ENCODE peak calls at places on chromosomes 2 and 18, in four cellular contexts. M, J, G and W are unnamed samples.

GRCh38 chr2:205130111-205130829 is 552.0 kb upstream of the NRP2 start:
- DNase-seq in M (no peak), J (no peak), G (no peak), W (no peak)

GRCh38 chr2:157840568-157841156 is 35.5 kb downstream of the ACVR1 start:
- DNase-seq in M (no peak), J (peak; percentile 36), G (no peak), W (no peak)

GRCh38 chr2:71327916-71328315 is 3.7 kb upstream of the ZNF638 start:
- DNase-seq in M (no peak), J (peak; percentile 47), G (no peak), W (no peak)

GRCh38 chr2:36301843-36302242 is 53.7 kb upstream of the CRIM1 start:
- DNase-seq in M (no peak), J (no peak), G (no peak), W (no peak)

GRCh38 chr18:23237524-23238151 is 102.4 kb downstream of the CABLES1 start:
- DNase-seq in M (peak; percentile 93), J (peak; percentile 86), G (peak; percentile 42), W (no peak)

GRCh38 chr18:50662177-50662576 is 102.3 kb downstream of the MAPK4 start:
- DNase-seq in M (peak; percentile 17), J (no peak), G (no peak), W (no peak)

GRCh38 chr2:95158891-95159619 is 593 bp downstream of the ZNF514 start:
- DNase-seq in M (peak; percentile 8), J (peak; percentile 42), G (peak; percentile 37), W (peak; percentile 40)

GRCh38 chr18:45014047-45014501 is 333.4 kb downstream of the SETBP1 start:
- DNase-seq in M (no peak), J (peak; percentile 60), G (no peak), W (no peak)

GRCh38 chr2:190344275-190344827 is 962 bp downstream of the INPP1 start:
- DNase-seq in M (peak; percentile 23), J (no peak), G (no peak), W (no peak)

GRCh38 chr18:50306944-50307343 is 19.5 kb upstream of the CXXC1 start:
- DNase-seq in M (no peak), J (no peak), G (no peak), W (no peak)

GRCh38 chr2:172358784-172359556 is 68.4 kb upstream of the ITGA6 start:
- DNase-seq in M (no peak), J (no peak), G (no peak), W (no peak)

GRCh38 chr2:29397039-29397438 is 281.8 kb downstream of the CLIP4 start:
- DNase-seq in M (no peak), J (no peak), G (no peak), W (no peak)

GRCh38 chr2:128319773-128320608 is 1.3 kb upstream of the HS6ST1 start:
- DNase-seq in M (no peak), J (peak; percentile 38), G (no peak), W (peak; percentile 40)

GRCh38 chr2:234558642-234559041 is 61.8 kb upstream of the ARL4C start:
- DNase-seq in M (no peak), J (no peak), G (no peak), W (no peak)

GRCh38 chr2:190649798-190650390 is 1.0 kb downstream of the NAB1 start:
- DNase-seq in M (peak; percentile 18), J (no peak), G (no peak), W (no peak)

GRCh38 chr2:70328921-70329561 is 27.2 kb upstream of the FAM136A start:
- DNase-seq in M (no peak), J (peak; percentile 59), G (no peak), W (no peak)

GRCh38 chr18:79611040-79611681 is 68.4 kb upstream of the CTDP1 start:
- DNase-seq in M (no peak), J (no peak), G (no peak), W (no peak)

DNA sequence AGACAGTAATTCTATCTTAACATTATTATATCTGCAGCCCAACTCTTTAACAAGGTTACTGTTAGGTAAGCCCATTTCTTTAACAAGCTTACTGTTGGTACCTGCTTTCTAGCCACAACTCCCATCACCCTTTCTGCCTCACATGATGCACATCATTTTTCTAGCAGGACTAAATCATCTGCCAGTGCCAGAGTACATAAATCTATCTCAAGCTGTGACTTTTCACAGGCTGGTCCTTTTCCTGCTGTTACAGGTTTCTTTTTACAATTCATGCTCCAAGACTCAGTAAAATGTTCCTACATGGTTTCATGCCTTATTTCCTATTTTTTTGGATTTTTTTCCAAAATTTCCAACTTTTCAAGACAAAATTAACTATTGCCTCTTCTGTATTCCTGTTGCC is 30.4 kb upstream of the ZC3H15 start:
- DNase-seq in M (no peak), J (no peak), G (no peak), W (no peak)
- TF ChIP-seq CTCF in M (no peak), J (no peak), G (no peak), W (no peak)

GRCh38 chr18:33647365-33647764 is 69.3 kb downstream of the ASXL3 start:
- DNase-seq in M (no peak), J (no peak), G (no peak), W (no peak)
- TF ChIP-seq CTCF in M (no peak), J (no peak), G (no peak), W (no peak)

GRCh38 chr2:74836675-74837401 is 2.9 kb downstream of the HK2 start:
- DNase-seq in M (no peak), J (peak; percentile 67), G (no peak), W (no peak)
- TF ChIP-seq CTCF in M (peak; percentile 26), J (peak; percentile 6), G (peak; percentile 38), W (peak; percentile 33)

DNA sequence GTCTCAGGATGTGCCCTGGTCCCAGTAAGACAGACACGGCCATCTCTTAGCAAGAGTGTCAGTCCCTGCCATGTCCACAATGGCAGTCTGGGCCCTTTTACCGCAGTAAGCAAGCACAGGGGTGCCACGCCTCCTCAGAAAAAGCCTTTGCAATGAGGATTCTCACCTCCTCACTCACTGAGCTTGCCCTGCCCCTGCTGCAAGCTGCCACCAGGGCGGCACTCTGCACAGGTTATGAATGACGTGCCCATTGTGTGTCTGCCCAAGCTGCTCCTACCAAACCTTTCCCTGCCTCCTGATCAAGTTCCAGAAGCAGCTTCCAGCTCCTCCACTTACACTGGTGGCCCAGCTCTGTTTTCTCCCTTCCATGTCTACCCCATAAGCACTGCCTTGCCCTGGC is 23.3 kb downstream of the ERCC3 start:
- DNase-seq in M (no peak), J (no peak), G (no peak), W (no peak)
- TF ChIP-seq CTCF in M (peak; percentile 59), J (peak; percentile 39), G (no peak), W (peak; percentile 16)

DNA sequence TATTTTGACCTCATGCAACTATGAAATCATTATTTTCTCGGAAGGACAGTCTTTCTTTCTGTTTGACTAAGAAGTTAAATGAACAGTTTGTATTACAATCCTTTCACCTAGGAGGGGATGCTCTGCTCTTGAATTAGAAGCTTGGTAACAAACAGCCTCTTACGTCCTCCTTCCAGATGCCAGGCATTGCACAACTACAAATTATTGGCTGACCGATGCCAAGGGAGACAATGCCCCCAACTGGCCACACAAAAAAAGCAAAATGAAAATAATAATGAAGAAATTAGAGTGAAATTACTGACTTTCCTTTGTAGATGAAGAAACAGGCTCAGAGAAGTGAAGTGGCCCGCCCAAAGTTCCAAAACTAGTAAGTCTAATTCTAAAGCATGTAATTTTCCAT is 177.9 kb downstream of the CYRIA start:
- DNase-seq in M (no peak), J (no peak), G (no peak), W (no peak)
- TF ChIP-seq CTCF in M (peak; percentile 66), J (peak; percentile 61), G (no peak), W (no peak)